ENCODE peak calls at places on chromosomes 3 and 15, in seven cellular contexts. Y, M, N, U, B, E and A are unnamed samples.

GRCh38 chr3:180911876-180912303 is 580 bp upstream of the FXR1 start:
- DNase-seq in N (no peak), Y (no peak), U (no peak), E (no peak), M (no peak), B (no peak), A (no peak)

GRCh38 chr3:152472606-152472954 is 203.9 kb downstream of the MBNL1 start:
- DNase-seq in Y (no peak), N (no peak), M (no peak), B (no peak), U (no peak), E (no peak), A (no peak)

GRCh38 chr15:51658664-51659063 is 22.6 kb upstream of the SCG3 start:
- DNase-seq in E (no peak), Y (no peak), U (no peak), B (no peak), M (no peak), N (no peak), A (no peak)

GRCh38 chr3:166195808-166196207 is 358.6 kb upstream of the BCHE start:
- DNase-seq in E (no peak), B (no peak), M (no peak), U (no peak), N (no peak), Y (no peak), A (no peak)

GRCh38 chr3:170815340-170815739 is 54.7 kb downstream of the RPL22L1 start:
- DNase-seq in Y (no peak), M (no peak), E (peak), N (no peak), B (no peak), U (no peak), A (no peak)

GRCh38 chr3:197841789-197842188 is 50.7 kb downstream of the LRCH3 start:
- DNase-seq in U (no peak), M (no peak), E (no peak), N (no peak), B (no peak), Y (no peak), A (no peak)

GRCh38 chr3:122793568-122794416 is at the start of gene HSPBAP1:
- DNase-seq in M (peak), Y (peak), B (peak), U (peak), N (peak), E (peak), A (peak)

GRCh38 chr15:70284438-70285214 is 186.9 kb upstream of the TLE3 start:
- DNase-seq in N (no peak), U (no peak), Y (peak), B (no peak), M (no peak), E (peak), A (no peak)

GRCh38 chr3:101810023-101810415 is 31.0 kb downstream of the NXPE3 start:
- DNase-seq in M (no peak), E (no peak), Y (no peak), U (no peak), N (no peak), B (no peak), A (no peak)

GRCh38 chr15:25640381-25640780 is 201.6 kb upstream of the UBE3A start:
- DNase-seq in M (no peak), U (no peak), Y (no peak), N (no peak), B (no peak), E (no peak), A (no peak)

GRCh38 chr15:53978248-53978906 is at the start of gene UNC13C:
- DNase-seq in M (peak), N (peak), Y (peak), U (no peak), B (no peak), E (peak), A (no peak)

GRCh38 chr15:78065973-78066946 is 11.3 kb downstream of the TBC1D2B start:
- DNase-seq in U (no peak), N (no peak), Y (no peak), E (no peak), M (no peak), B (no peak), A (no peak)

GRCh38 chr15:36449084-36449661 is 130.3 kb upstream of the CDIN1 start:
- DNase-seq in M (no peak), B (peak), Y (no peak), E (no peak), U (no peak), N (no peak), A (no peak)